ENCODE peak calls at places on chromosomes 16 and 17, in four cellular contexts. H is SK-N-SH, N is H1, D is HCT116. A is an unnamed sample.

GRCh38 chr17:47203984-47204721 is 5.0 kb upstream of the MYL4 start:
- DNase-seq in H (no peak), N (no peak), D (no peak), A (no peak)

GRCh38 chr17:47702391-47702995 is 8.5 kb downstream of the TBKBP1 start:
- DNase-seq in H (no peak), N (no peak), D (no peak), A (no peak)

GRCh38 chr17:78472035-78472905 is 93.8 kb downstream of the PGS1 start:
- DNase-seq in H (no peak), N (no peak), D (no peak), A (no peak)

GRCh38 chr17:81000631-81001357 is 9.2 kb downstream of the CHMP6 start:
- DNase-seq in H (peak), N (no peak), D (no peak), A (no peak)

GRCh38 chr17:83065660-83066542 is 13.5 kb upstream of the METRNL start:
- DNase-seq in H (no peak), N (peak), D (no peak), A (no peak)

GRCh38 chr16:66696669-66697630 is at the start of gene CMTM4:
- DNase-seq in H (peak), N (peak), D (peak), A (peak)

GRCh38 chr17:69828087-69828486 is 246.9 kb upstream of the KCNJ16 start:
- DNase-seq in H (no peak), N (no peak), D (no peak), A (no peak)

GRCh38 chr17:835263-835662 is 53.1 kb downstream of the MRM3 start:
- DNase-seq in H (no peak), N (no peak), D (no peak), A (no peak)

GRCh38 chr16:61471737-61472136 is 564.5 kb downstream of the CDH8 start:
- DNase-seq in H (no peak), N (no peak), D (no peak), A (no peak)

GRCh38 chr16:86521236-86522197 is 11.2 kb downstream of the FOXF1 start:
- DNase-seq in H (no peak), N (no peak), D (no peak), A (no peak)

GRCh38 chr17:72603346-72604242 is 482.8 kb downstream of the SOX9 start:
- DNase-seq in H (no peak), N (no peak), D (no peak), A (no peak)

GRCh38 chr16:11698271-11698689 is 30.0 kb downstream of the SNN start:
- DNase-seq in H (no peak), N (no peak), D (no peak), A (no peak)
- TF ChIP-seq JUND in H (no peak), N (no peak), D (no peak), A (no peak)

DNA sequence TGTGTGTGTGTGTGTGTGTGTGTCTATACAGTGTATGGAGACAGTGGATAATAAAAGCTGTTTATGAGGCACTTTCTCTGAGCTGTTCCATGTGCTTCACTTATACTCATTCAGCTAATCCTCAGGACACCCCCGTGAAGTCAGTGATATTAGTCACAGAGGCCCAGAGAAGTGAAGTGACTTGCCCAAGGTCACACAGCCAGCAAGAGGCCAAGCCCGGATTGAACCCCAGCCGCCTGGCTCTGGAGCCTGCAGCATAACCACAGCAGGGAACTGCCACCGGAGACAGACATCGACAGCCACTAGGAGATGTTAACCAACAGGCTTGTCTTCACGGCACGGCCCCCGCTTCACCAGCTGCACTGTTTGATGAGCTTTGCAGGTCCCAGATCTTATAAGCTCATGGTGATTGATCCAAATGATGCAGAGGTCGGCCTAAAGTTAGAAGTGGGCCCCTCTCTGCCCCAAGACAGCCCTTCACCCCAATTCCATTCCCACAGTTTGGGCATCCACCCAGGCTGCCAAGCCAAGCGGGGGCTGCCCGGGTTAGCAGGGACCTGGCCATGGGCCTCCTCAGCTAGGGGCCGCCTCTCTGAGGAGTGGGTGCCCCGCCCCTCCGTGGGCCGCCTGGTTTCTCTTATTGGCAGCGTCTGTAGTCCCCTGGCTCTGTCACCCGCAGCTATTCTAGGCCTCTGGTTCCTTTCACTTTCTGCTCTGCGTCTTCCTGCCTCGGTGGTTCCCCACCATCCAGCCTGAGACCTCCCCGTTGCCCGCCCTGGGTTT is 30.9 kb downstream of the SOCS1 start:
- DNase-seq in H (no peak), N (no peak), D (no peak), A (no peak)
- TF ChIP-seq JUND in H (no peak), N (no peak), D (no peak), A (no peak)

GRCh38 chr16:12096162-12096781 is 119.7 kb downstream of the SNX29 start:
- DNase-seq in H (no peak), N (no peak), D (no peak), A (no peak)
- TF ChIP-seq JUND in H (no peak), N (no peak), D (no peak), A (no peak)

GRCh38 chr16:75627856-75628255 is 4.8 kb upstream of the ADAT1 start:
- DNase-seq in H (no peak), N (no peak), D (no peak), A (no peak)
- TF ChIP-seq JUND in H (no peak), N (no peak), D (no peak), A (no peak)

GRCh38 chr16:27195941-27196595 is 7.3 kb upstream of the KDM8 start:
- DNase-seq in H (no peak), N (no peak), D (no peak), A (no peak)
- TF ChIP-seq JUND in H (no peak), N (no peak), D (no peak), A (no peak)

GRCh38 chr16:11201498-11202259 is 54.3 kb downstream of the SOCS1 start:
- DNase-seq in H (peak), N (no peak), D (peak), A (no peak)
- TF ChIP-seq JUND in H (peak), N (peak), D (peak), A (no peak)

DNA sequence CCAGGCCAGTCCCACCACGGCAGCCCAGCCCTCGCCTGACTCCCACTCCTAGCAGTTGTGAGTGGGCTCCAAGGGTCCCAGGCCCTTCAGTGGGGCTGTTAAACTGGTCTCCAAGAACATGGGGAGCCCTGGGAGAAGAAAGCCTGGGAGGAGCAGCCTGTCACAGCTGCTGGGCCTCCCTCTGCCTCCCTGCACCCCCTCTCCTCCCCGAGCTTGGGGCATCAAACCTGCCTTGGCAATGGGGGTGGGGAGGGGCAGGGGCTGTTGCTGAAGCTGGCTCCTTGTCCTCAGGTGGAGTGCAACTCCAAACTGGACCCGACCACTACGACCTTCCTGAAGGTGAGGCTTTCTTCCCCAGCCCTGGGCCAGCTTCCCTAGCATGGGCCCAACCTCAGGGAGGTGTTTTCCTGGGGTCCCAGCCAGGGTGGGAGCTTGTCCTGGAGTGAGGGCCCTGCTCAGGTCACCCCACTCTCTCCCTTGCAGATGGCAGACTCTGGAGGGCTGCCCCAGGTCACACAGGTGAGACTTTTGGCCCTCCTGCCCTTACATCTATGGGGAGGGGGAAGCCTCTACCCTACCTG is 6.6 kb upstream of the SETD6 start:
- DNase-seq in H (no peak), N (no peak), D (no peak), A (no peak)
- TF ChIP-seq JUND in H (no peak), N (no peak), D (no peak), A (no peak)

GRCh38 chr17:79838541-79839274 is 532 bp downstream of the CBX4 start:
- DNase-seq in H (peak), N (peak), D (no peak), A (peak)
- TF ChIP-seq JUND in H (no peak), N (no peak), D (no peak), A (no peak)

GRCh38 chr16:75701361-75701760 is at the start of gene DUXB:
- DNase-seq in H (no peak), N (no peak), D (no peak), A (no peak)

GRCh38 chr16:75697571-75697970 is 3.7 kb downstream of the DUXB start:
- DNase-seq in H (no peak), N (no peak), D (no peak), A (no peak)

GRCh38 chr16:75695708-75696107 is 5.6 kb downstream of the DUXB start:
- DNase-seq in H (peak), N (no peak), D (peak), A (no peak)
- TF ChIP-seq JUND in H (no peak), N (no peak), D (no peak), A (no peak)